ENCODE peak calls at places on chromosomes 13 and 19, in four cellular contexts. Q, B, U and G are unnamed samples.
A peak's percentile ranks its signal among the peaks of the same experiment; 100 is the strongest.

GRCh38 chr19:5903502-5904301 is at the start of gene NDUFA11:
- DNase-seq in U (no peak), Q (peak; percentile 96), B (peak; percentile 100), G (peak; percentile 71)

GRCh38 chr13:44322928-44323327 is 50.7 kb upstream of the SERP2 start:
- DNase-seq in U (no peak), B (no peak), Q (no peak), G (no peak)

GRCh38 chr19:54209058-54209747 is 8.5 kb downstream of the RPS9 start:
- DNase-seq in U (no peak), B (no peak), Q (no peak), G (no peak)

GRCh38 chr13:89832827-89833226 is 1514.7 kb upstream of the MIR17HG start:
- DNase-seq in B (no peak), Q (no peak), U (no peak), G (no peak)

GRCh38 chr13:94322925-94323324 is 156.6 kb downstream of the DCT start:
- DNase-seq in B (no peak), U (no peak), Q (no peak), G (no peak)

GRCh38 chr19:18469245-18470107 is 31.5 kb upstream of the ISYNA1 start:
- DNase-seq in B (peak; percentile 68), Q (peak; percentile 45), U (no peak), G (no peak)

GRCh38 chr13:31972453-31972852 is 59.1 kb upstream of the FRY start:
- DNase-seq in B (no peak), U (no peak), Q (no peak), G (no peak)

GRCh38 chr19:40571831-40572495 is 4.7 kb upstream of the SHKBP1 start:
- DNase-seq in B (no peak), Q (no peak), U (no peak), G (no peak)

GRCh38 chr13:58804832-58805231 is 1173.3 kb downstream of the PCDH17 start:
- DNase-seq in Q (no peak), U (no peak), B (no peak), G (no peak)

GRCh38 chr13:113119822-113120189 is 2.8 kb upstream of the F10 start:
- DNase-seq in B (no peak), U (no peak), Q (no peak), G (no peak)

GRCh38 chr13:67238277-67238859 is 8.2 kb upstream of the PCDH9 start:
- DNase-seq in U (no peak), B (no peak), Q (peak; percentile 60), G (no peak)

GRCh38 chr13:39385154-39385553 is 217.8 kb downstream of the LHFPL6 start:
- DNase-seq in Q (no peak), B (no peak), U (no peak), G (no peak)

GRCh38 chr19:33947565-33947964 is 150.9 kb downstream of the KCTD15 start:
- DNase-seq in B (no peak), Q (peak; percentile 3), U (no peak), G (no peak)

GRCh38 chr19:4186087-4186993 is 3.9 kb downstream of the ANKRD24 start:
- DNase-seq in U (peak; percentile 39), B (peak; percentile 70), Q (peak; percentile 76), G (no peak)

GRCh38 chr13:95002968-95003813 is 290.8 kb upstream of the SOX21 start:
- DNase-seq in U (no peak), B (no peak), Q (no peak), G (no peak)

GRCh38 chr13:27012482-27013197 is 159.0 kb downstream of the USP12 start:
- DNase-seq in Q (no peak), U (peak; percentile 37), B (no peak), G (no peak)

GRCh38 chr19:51316688-51317087 is 5.2 kb downstream of the IGLON5 start:
- DNase-seq in Q (no peak), B (no peak), U (no peak), G (no peak)

GRCh38 chr13:41017744-41018582 is 1.2 kb downstream of the ELF1 start:
- DNase-seq in U (no peak), B (no peak), Q (peak; percentile 66), G (peak; percentile 57)

GRCh38 chr13:59458908-59459579 is 704.7 kb downstream of the DIAPH3 start:
- DNase-seq in U (peak; percentile 69), Q (no peak), B (no peak), G (no peak)

GRCh38 chr19:7303470-7303869 is 9.3 kb upstream of the INSR start:
- DNase-seq in U (no peak), Q (no peak), B (no peak), G (no peak)

GRCh38 chr19:56112313-56112709 is 8.8 kb downstream of the ZNF787 start:
- DNase-seq in U (no peak), Q (peak; percentile 22), B (no peak), G (no peak)

GRCh38 chr13:114115191-114115671 is 17.2 kb downstream of the RASA3 start:
- DNase-seq in U (no peak), B (no peak), Q (no peak), G (no peak)

GRCh38 chr13:44015808-44016207 is 136.1 kb downstream of the LACC1 start:
- DNase-seq in U (no peak), B (no peak), Q (no peak), G (no peak)

GRCh38 chr13:73168993-73169401 is 110.2 kb downstream of the KLF5 start:
- DNase-seq in U (peak; percentile 52), B (no peak), Q (no peak), G (no peak)

GRCh38 chr13:91381371-91381770 is 17.1 kb upstream of the GPC5 start:
- DNase-seq in U (no peak), B (no peak), Q (peak; percentile 65), G (no peak)

GRCh38 chr13:26377038-26377437 is 123.1 kb downstream of the CDK8 start:
- DNase-seq in U (no peak), Q (peak; percentile 18), B (no peak), G (no peak)

GRCh38 chr13:77537302-77537919 is 1.9 kb downstream of the SCEL start:
- DNase-seq in Q (no peak), U (no peak), B (no peak), G (no peak)

GRCh38 chr19:5985098-5985783 is 7.3 kb upstream of the RANBP3 start:
- DNase-seq in Q (no peak), B (no peak), U (no peak), G (no peak)

GRCh38 chr19:38445362-38445761 is 11.9 kb downstream of the RYR1 start:
- DNase-seq in U (no peak), B (no peak), Q (no peak), G (no peak)

GRCh38 chr19:38392707-38393308 is 4.3 kb downstream of the SPRED3 start:
- DNase-seq in Q (no peak), B (no peak), U (no peak), G (no peak)

GRCh38 chr13:85709072-85709471 is 90.1 kb downstream of the SLITRK6 start:
- DNase-seq in Q (no peak), U (no peak), B (no peak), G (no peak)

GRCh38 chr13:31274345-31274870 is 74.6 kb downstream of the B3GLCT start:
- DNase-seq in U (no peak), Q (no peak), B (no peak), G (no peak)

GRCh38 chr13:93455881-93456280 is 229.3 kb downstream of the GPC6 start:
- DNase-seq in Q (no peak), U (no peak), B (no peak), G (no peak)

GRCh38 chr13:77513719-77514335 is 21.7 kb upstream of the SCEL start:
- DNase-seq in B (no peak), U (no peak), Q (peak; percentile 17), G (no peak)

GRCh38 chr13:99275093-99275469 is 16.9 kb upstream of the GPR18 start:
- DNase-seq in Q (no peak), B (no peak), U (peak; percentile 35), G (no peak)

GRCh38 chr13:98416408-98416807 is 160.5 kb downstream of the STK24 start:
- DNase-seq in U (no peak), B (no peak), Q (no peak), G (no peak)

GRCh38 chr13:113815151-113816058 is 48.5 kb downstream of the GAS6 start:
- DNase-seq in B (peak; percentile 49), Q (peak; percentile 84), U (no peak), G (peak; percentile 59)

GRCh38 chr19:45769054-45769782 is at the start of gene SIX5:
- DNase-seq in Q (peak; percentile 99), B (peak; percentile 96), U (peak; percentile 90), G (peak; percentile 87)

GRCh38 chr19:38004505-38005223 is 97.7 kb downstream of the SIPA1L3 start:
- DNase-seq in Q (peak; percentile 93), U (peak; percentile 98), B (peak; percentile 94), G (peak; percentile 91)

GRCh38 chr19:4843647-4843965 is 12.1 kb upstream of the TICAM1 start:
- DNase-seq in B (no peak), Q (no peak), U (no peak), G (no peak)

DNA sequence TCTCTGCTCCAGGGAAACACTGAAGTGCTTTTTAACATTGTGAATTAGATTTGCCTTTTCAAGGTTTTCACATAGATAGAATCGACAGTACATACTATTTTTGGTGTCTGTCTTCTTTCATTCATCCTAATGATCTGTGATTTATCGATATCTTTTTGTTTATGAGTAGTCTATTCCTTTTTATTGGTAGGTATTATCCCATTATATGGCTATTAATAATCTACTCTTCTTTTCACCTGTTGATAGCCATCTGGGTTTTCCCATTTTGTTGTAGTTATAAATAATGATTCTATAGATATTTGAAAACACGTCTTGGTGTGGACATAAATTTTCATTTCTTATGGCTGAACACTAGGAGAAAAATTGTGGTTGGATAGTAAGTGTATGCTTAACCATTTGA is 262.6 kb downstream of the MAB21L1 start:
- DNase-seq in U (no peak), B (no peak), Q (no peak), G (no peak)
- H3K4me3 ChIP-seq in U (no peak overlapping the region), B (no peak overlapping the region), Q (no peak overlapping the region), G (no peak overlapping the region)

DNA sequence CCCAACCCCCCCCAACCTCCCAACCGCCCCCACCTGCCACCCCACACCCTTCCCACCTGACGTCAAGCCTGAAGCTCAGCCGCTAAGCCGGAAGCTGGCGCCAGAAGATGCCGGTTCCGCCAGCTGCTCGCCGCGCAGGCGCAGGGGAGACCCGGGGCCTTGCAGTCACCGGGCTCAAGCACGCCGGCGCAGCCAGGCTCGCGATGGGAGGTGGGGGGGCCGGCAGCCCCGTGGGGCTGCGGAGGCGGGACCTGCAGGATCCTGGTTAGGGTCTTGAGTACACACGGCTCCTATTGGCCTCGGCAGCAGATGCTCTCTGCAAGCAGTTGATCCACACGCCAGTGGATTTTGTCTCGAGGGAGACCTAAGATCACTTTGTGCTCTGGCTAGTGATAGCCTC is at the start of gene LIG4:
- DNase-seq in U (peak; percentile 64), B (peak; percentile 60), Q (peak; percentile 90), G (peak; percentile 82)
- H3K4me3 ChIP-seq in U (peak within 1 kb of the TSS; percentile 46), B (peak within 1 kb of the TSS; percentile 54), Q (peak within 1 kb of the TSS; percentile 74), G (peak within 1 kb of the TSS; percentile 71)

DNA sequence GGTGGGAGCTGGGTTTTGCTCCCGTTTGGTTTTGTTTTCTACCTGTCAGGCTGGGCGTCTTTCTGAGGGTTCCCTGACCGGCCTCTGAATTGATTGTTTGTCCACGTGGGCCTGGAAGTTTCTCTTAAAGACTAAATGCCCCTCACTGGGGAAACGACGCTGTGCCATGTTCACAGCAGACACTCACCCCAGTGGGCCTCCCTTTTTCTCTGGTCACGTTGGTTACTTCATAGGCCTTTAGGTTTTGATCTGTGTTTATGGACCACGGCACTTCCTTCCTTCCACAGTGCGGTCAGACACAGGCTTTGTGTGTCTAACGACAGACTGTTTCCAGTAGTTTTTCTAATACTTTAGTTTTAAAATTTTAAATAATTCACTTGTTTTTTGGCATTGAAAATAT is 20.1 kb upstream of the NDUFS7 start:
- DNase-seq in Q (no peak), B (no peak), U (no peak), G (no peak)
- H3K4me3 ChIP-seq in Q (no peak overlapping the region), B (no peak overlapping the region), U (no peak overlapping the region), G (no peak overlapping the region)

GRCh38 chr19:39494661-39495060 is 4.1 kb upstream of the DLL3 start:
- DNase-seq in U (no peak), Q (no peak), B (no peak), G (no peak)
- H3K4me3 ChIP-seq in U (no peak overlapping the region), Q (no peak overlapping the region), B (no peak overlapping the region), G (no peak overlapping the region)